ENCODE peak calls at places on chromosomes 16 and 17, in five cellular contexts. One of them, this sample, is unnamed.

GRCh38 chr17:79789943-79790804 is 6.7 kb downstream of the CBX8 start:
- DNase-seq in heart right ventricle: peak; percentile 55
- DNase-seq in pancreas: peak; percentile 85
- DNase-seq in activated CD4-positive, alpha-beta T cell treated with anti-CD3 and anti-CD28 coated beads, Interleukin-2, amount 10 ng/mL, durations not matched to agents 7 days and 5 days: no peak
- DNase-seq in glutamatergic neuron: peak; percentile 77
- DNase-seq in this sample: peak; percentile 88

GRCh38 chr16:78706637-78707036 is 607.2 kb downstream of the WWOX start:
- DNase-seq in activated CD4-positive, alpha-beta T cell treated with anti-CD3 and anti-CD28 coated beads, Interleukin-2, amount 10 ng/mL, durations not matched to agents 7 days and 5 days: no peak
- DNase-seq in heart right ventricle: no peak
- DNase-seq in pancreas: no peak
- DNase-seq in glutamatergic neuron: no peak
- DNase-seq in this sample: no peak

GRCh38 chr17:68457168-68457538 is at the start of gene WIPI1:
- DNase-seq in heart right ventricle: no peak
- DNase-seq in pancreas: no peak
- DNase-seq in activated CD4-positive, alpha-beta T cell treated with anti-CD3 and anti-CD28 coated beads, Interleukin-2, amount 10 ng/mL, durations not matched to agents 7 days and 5 days: peak; percentile 57
- DNase-seq in glutamatergic neuron: no peak
- DNase-seq in this sample: no peak

GRCh38 chr17:16435951-16436886 is 20.8 kb downstream of the TRPV2 start:
- DNase-seq in pancreas: no peak
- DNase-seq in heart right ventricle: no peak
- DNase-seq in glutamatergic neuron: no peak
- DNase-seq in activated CD4-positive, alpha-beta T cell treated with anti-CD3 and anti-CD28 coated beads, Interleukin-2, amount 10 ng/mL, durations not matched to agents 7 days and 5 days: no peak
- DNase-seq in this sample: no peak

GRCh38 chr17:49031965-49032928 is 35.1 kb downstream of the IGF2BP1 start:
- DNase-seq in glutamatergic neuron: peak; percentile 38
- DNase-seq in pancreas: no peak
- DNase-seq in activated CD4-positive, alpha-beta T cell treated with anti-CD3 and anti-CD28 coated beads, Interleukin-2, amount 10 ng/mL, durations not matched to agents 7 days and 5 days: peak; percentile 59
- DNase-seq in heart right ventricle: no peak
- DNase-seq in this sample: peak; percentile 76

GRCh38 chr17:27496501-27496943 is 40.3 kb downstream of the KSR1 start:
- DNase-seq in heart right ventricle: no peak
- DNase-seq in glutamatergic neuron: no peak
- DNase-seq in pancreas: no peak
- DNase-seq in activated CD4-positive, alpha-beta T cell treated with anti-CD3 and anti-CD28 coated beads, Interleukin-2, amount 10 ng/mL, durations not matched to agents 7 days and 5 days: no peak
- DNase-seq in this sample: no peak

GRCh38 chr17:31674305-31674704 is 184.7 kb downstream of the COPRS start:
- DNase-seq in heart right ventricle: no peak
- DNase-seq in glutamatergic neuron: no peak
- DNase-seq in pancreas: no peak
- DNase-seq in activated CD4-positive, alpha-beta T cell treated with anti-CD3 and anti-CD28 coated beads, Interleukin-2, amount 10 ng/mL, durations not matched to agents 7 days and 5 days: no peak
- DNase-seq in this sample: no peak

GRCh38 chr16:88084881-88085280 is 133.6 kb downstream of the BANP start:
- DNase-seq in pancreas: no peak
- DNase-seq in glutamatergic neuron: no peak
- DNase-seq in heart right ventricle: no peak
- DNase-seq in activated CD4-positive, alpha-beta T cell treated with anti-CD3 and anti-CD28 coated beads, Interleukin-2, amount 10 ng/mL, durations not matched to agents 7 days and 5 days: no peak
- DNase-seq in this sample: no peak

GRCh38 chr17:17693253-17693954 is 12.1 kb downstream of the RAI1 start:
- DNase-seq in glutamatergic neuron: peak; percentile 47
- DNase-seq in pancreas: peak; percentile 84
- DNase-seq in activated CD4-positive, alpha-beta T cell treated with anti-CD3 and anti-CD28 coated beads, Interleukin-2, amount 10 ng/mL, durations not matched to agents 7 days and 5 days: no peak
- DNase-seq in heart right ventricle: peak; percentile 63
- DNase-seq in this sample: peak; percentile 85

GRCh38 chr17:17628388-17629008 is 37.0 kb upstream of the PEMT start:
- DNase-seq in heart right ventricle: no peak
- DNase-seq in glutamatergic neuron: no peak
- DNase-seq in pancreas: no peak
- DNase-seq in activated CD4-positive, alpha-beta T cell treated with anti-CD3 and anti-CD28 coated beads, Interleukin-2, amount 10 ng/mL, durations not matched to agents 7 days and 5 days: peak; percentile 59
- DNase-seq in this sample: no peak

GRCh38 chr17:79833110-79833450 is 6.2 kb downstream of the CBX4 start:
- DNase-seq in activated CD4-positive, alpha-beta T cell treated with anti-CD3 and anti-CD28 coated beads, Interleukin-2, amount 10 ng/mL, durations not matched to agents 7 days and 5 days: no peak
- DNase-seq in heart right ventricle: no peak
- DNase-seq in pancreas: no peak
- DNase-seq in glutamatergic neuron: no peak
- DNase-seq in this sample: no peak

GRCh38 chr17:67765623-67766022 is 47.9 kb downstream of the NOL11 start:
- DNase-seq in glutamatergic neuron: no peak
- DNase-seq in pancreas: no peak
- DNase-seq in activated CD4-positive, alpha-beta T cell treated with anti-CD3 and anti-CD28 coated beads, Interleukin-2, amount 10 ng/mL, durations not matched to agents 7 days and 5 days: no peak
- DNase-seq in heart right ventricle: no peak
- DNase-seq in this sample: no peak

GRCh38 chr16:60755907-60756306 is 1280.3 kb downstream of the CDH8 start:
- DNase-seq in activated CD4-positive, alpha-beta T cell treated with anti-CD3 and anti-CD28 coated beads, Interleukin-2, amount 10 ng/mL, durations not matched to agents 7 days and 5 days: no peak
- DNase-seq in glutamatergic neuron: no peak
- DNase-seq in pancreas: no peak
- DNase-seq in heart right ventricle: no peak
- DNase-seq in this sample: no peak

GRCh38 chr17:47695664-47696376 is 1.9 kb downstream of the TBKBP1 start:
- DNase-seq in activated CD4-positive, alpha-beta T cell treated with anti-CD3 and anti-CD28 coated beads, Interleukin-2, amount 10 ng/mL, durations not matched to agents 7 days and 5 days: no peak
- DNase-seq in glutamatergic neuron: no peak
- DNase-seq in pancreas: peak; percentile 61
- DNase-seq in heart right ventricle: no peak
- DNase-seq in this sample: peak; percentile 67

GRCh38 chr17:38742431-38743308 is 5.5 kb downstream of the PCGF2 start:
- DNase-seq in heart right ventricle: no peak
- DNase-seq in activated CD4-positive, alpha-beta T cell treated with anti-CD3 and anti-CD28 coated beads, Interleukin-2, amount 10 ng/mL, durations not matched to agents 7 days and 5 days: no peak
- DNase-seq in glutamatergic neuron: no peak
- DNase-seq in pancreas: peak; percentile 35
- DNase-seq in this sample: peak; percentile 49

GRCh38 chr17:59565959-59566324 is 532 bp downstream of the DHX40 start:
- DNase-seq in activated CD4-positive, alpha-beta T cell treated with anti-CD3 and anti-CD28 coated beads, Interleukin-2, amount 10 ng/mL, durations not matched to agents 7 days and 5 days: peak; percentile 74
- DNase-seq in pancreas: peak; percentile 62
- DNase-seq in heart right ventricle: peak; percentile 23
- DNase-seq in glutamatergic neuron: peak; percentile 59
- DNase-seq in this sample: peak; percentile 74

GRCh38 chr17:43431741-43432523 is 33.1 kb downstream of the ARL4D start:
- DNase-seq in heart right ventricle: no peak
- DNase-seq in pancreas: no peak
- DNase-seq in activated CD4-positive, alpha-beta T cell treated with anti-CD3 and anti-CD28 coated beads, Interleukin-2, amount 10 ng/mL, durations not matched to agents 7 days and 5 days: no peak
- DNase-seq in glutamatergic neuron: no peak
- DNase-seq in this sample: no peak

GRCh38 chr17:38451030-38451839 is 23.0 kb downstream of the ARHGAP23 start:
- DNase-seq in activated CD4-positive, alpha-beta T cell treated with anti-CD3 and anti-CD28 coated beads, Interleukin-2, amount 10 ng/mL, durations not matched to agents 7 days and 5 days: no peak
- DNase-seq in pancreas: no peak
- DNase-seq in heart right ventricle: peak; percentile 50
- DNase-seq in glutamatergic neuron: no peak
- DNase-seq in this sample: no peak

GRCh38 chr16:87897563-87898505 is 28.5 kb upstream of the SLC7A5 start:
- DNase-seq in activated CD4-positive, alpha-beta T cell treated with anti-CD3 and anti-CD28 coated beads, Interleukin-2, amount 10 ng/mL, durations not matched to agents 7 days and 5 days: peak; percentile 73
- DNase-seq in pancreas: no peak
- DNase-seq in heart right ventricle: no peak
- DNase-seq in glutamatergic neuron: no peak
- DNase-seq in this sample: no peak

GRCh38 chr16:52128407-52128806 is 418.5 kb downstream of the TOX3 start:
- DNase-seq in activated CD4-positive, alpha-beta T cell treated with anti-CD3 and anti-CD28 coated beads, Interleukin-2, amount 10 ng/mL, durations not matched to agents 7 days and 5 days: no peak
- DNase-seq in glutamatergic neuron: no peak
- DNase-seq in pancreas: no peak
- DNase-seq in heart right ventricle: no peak
- DNase-seq in this sample: no peak

This sample was measured in ecto neural progenitor cell.